ENCODE peak calls at places on chromosome 4, in four cellular contexts. One of them, this sample, is unnamed.

GRCh38 chr4:116055857-116056827 is 942.7 kb upstream of the NDST4 start:
- DNase-seq in stimulated activated CD4-positive, alpha-beta T cell treated with anti-CD3 and anti-CD28 coated beads, Interleukin-4, amount 100 ng/mL, for 48 hours: no peak
- DNase-seq in AG08395: no peak
- DNase-seq in lower lobe of right lung: no peak
- DNase-seq in this sample: no peak

GRCh38 chr4:25069014-25069413 is 38.3 kb upstream of the LGI2 start:
- DNase-seq in lower lobe of right lung: no peak
- DNase-seq in stimulated activated CD4-positive, alpha-beta T cell treated with anti-CD3 and anti-CD28 coated beads, Interleukin-4, amount 100 ng/mL, for 48 hours: no peak
- DNase-seq in AG08395: no peak
- DNase-seq in this sample: no peak

GRCh38 chr4:172007889-172008288 is 194.7 kb downstream of the GALNTL6 start:
- DNase-seq in AG08395: no peak
- DNase-seq in stimulated activated CD4-positive, alpha-beta T cell treated with anti-CD3 and anti-CD28 coated beads, Interleukin-4, amount 100 ng/mL, for 48 hours: no peak
- DNase-seq in lower lobe of right lung: no peak
- DNase-seq in this sample: no peak

GRCh38 chr4:174255790-174256189 is 27.7 kb downstream of the FBXO8 start:
- DNase-seq in stimulated activated CD4-positive, alpha-beta T cell treated with anti-CD3 and anti-CD28 coated beads, Interleukin-4, amount 100 ng/mL, for 48 hours: no peak
- DNase-seq in lower lobe of right lung: no peak
- DNase-seq in AG08395: no peak
- DNase-seq in this sample: no peak

GRCh38 chr4:160026720-160027119 is 923.8 kb downstream of the RAPGEF2 start:
- DNase-seq in lower lobe of right lung: no peak
- DNase-seq in stimulated activated CD4-positive, alpha-beta T cell treated with anti-CD3 and anti-CD28 coated beads, Interleukin-4, amount 100 ng/mL, for 48 hours: no peak
- DNase-seq in AG08395: no peak
- DNase-seq in this sample: no peak

GRCh38 chr4:151674804-151675290 is 86.0 kb downstream of the GATB start:
- DNase-seq in lower lobe of right lung: peak
- DNase-seq in stimulated activated CD4-positive, alpha-beta T cell treated with anti-CD3 and anti-CD28 coated beads, Interleukin-4, amount 100 ng/mL, for 48 hours: no peak
- DNase-seq in AG08395: peak
- DNase-seq in this sample: no peak

GRCh38 chr4:111630705-111631104 is 514.5 kb upstream of the FAM241A start:
- DNase-seq in AG08395: peak
- DNase-seq in stimulated activated CD4-positive, alpha-beta T cell treated with anti-CD3 and anti-CD28 coated beads, Interleukin-4, amount 100 ng/mL, for 48 hours: no peak
- DNase-seq in lower lobe of right lung: no peak
- DNase-seq in this sample: no peak

GRCh38 chr4:174874898-174875297 is 43.3 kb upstream of the ADAM29 start:
- DNase-seq in stimulated activated CD4-positive, alpha-beta T cell treated with anti-CD3 and anti-CD28 coated beads, Interleukin-4, amount 100 ng/mL, for 48 hours: no peak
- DNase-seq in lower lobe of right lung: no peak
- DNase-seq in AG08395: no peak
- DNase-seq in this sample: no peak

GRCh38 chr4:78753091-78753490 is 23.1 kb upstream of the BMP2K start:
- DNase-seq in AG08395: no peak
- DNase-seq in lower lobe of right lung: no peak
- DNase-seq in stimulated activated CD4-positive, alpha-beta T cell treated with anti-CD3 and anti-CD28 coated beads, Interleukin-4, amount 100 ng/mL, for 48 hours: no peak
- DNase-seq in this sample: no peak

GRCh38 chr4:146959692-146960091 is 14.0 kb upstream of the TTC29 start:
- DNase-seq in AG08395: no peak
- DNase-seq in stimulated activated CD4-positive, alpha-beta T cell treated with anti-CD3 and anti-CD28 coated beads, Interleukin-4, amount 100 ng/mL, for 48 hours: no peak
- DNase-seq in lower lobe of right lung: no peak
- DNase-seq in this sample: no peak

GRCh38 chr4:152165146-152165545 is 370.7 kb downstream of the FBXW7 start:
- DNase-seq in AG08395: no peak
- DNase-seq in stimulated activated CD4-positive, alpha-beta T cell treated with anti-CD3 and anti-CD28 coated beads, Interleukin-4, amount 100 ng/mL, for 48 hours: no peak
- DNase-seq in lower lobe of right lung: no peak
- DNase-seq in this sample: no peak

GRCh38 chr4:95929448-95930064 is 89.7 kb downstream of the PDHA2 start:
- DNase-seq in stimulated activated CD4-positive, alpha-beta T cell treated with anti-CD3 and anti-CD28 coated beads, Interleukin-4, amount 100 ng/mL, for 48 hours: no peak
- DNase-seq in AG08395: no peak
- DNase-seq in lower lobe of right lung: no peak
- DNase-seq in this sample: no peak

GRCh38 chr4:8540991-8541390 is 39.2 kb upstream of the GPR78 start:
- DNase-seq in stimulated activated CD4-positive, alpha-beta T cell treated with anti-CD3 and anti-CD28 coated beads, Interleukin-4, amount 100 ng/mL, for 48 hours: no peak
- DNase-seq in AG08395: no peak
- DNase-seq in lower lobe of right lung: no peak
- DNase-seq in this sample: no peak

GRCh38 chr4:185845966-185846365 is 34.0 kb upstream of the SORBS2 start:
- DNase-seq in stimulated activated CD4-positive, alpha-beta T cell treated with anti-CD3 and anti-CD28 coated beads, Interleukin-4, amount 100 ng/mL, for 48 hours: no peak
- DNase-seq in lower lobe of right lung: no peak
- DNase-seq in AG08395: no peak
- DNase-seq in this sample: no peak

GRCh38 chr4:32112891-32113290 is 1392.7 kb downstream of the PCDH7 start:
- DNase-seq in AG08395: no peak
- DNase-seq in lower lobe of right lung: no peak
- DNase-seq in stimulated activated CD4-positive, alpha-beta T cell treated with anti-CD3 and anti-CD28 coated beads, Interleukin-4, amount 100 ng/mL, for 48 hours: no peak
- DNase-seq in this sample: no peak

GRCh38 chr4:126627255-126627654 is 1005.5 kb upstream of the INTU start:
- DNase-seq in lower lobe of right lung: no peak
- DNase-seq in stimulated activated CD4-positive, alpha-beta T cell treated with anti-CD3 and anti-CD28 coated beads, Interleukin-4, amount 100 ng/mL, for 48 hours: no peak
- DNase-seq in AG08395: peak
- DNase-seq in this sample: no peak

GRCh38 chr4:109559625-109559982 is 442 bp upstream of the MCUB start:
- DNase-seq in lower lobe of right lung: peak
- DNase-seq in AG08395: peak
- DNase-seq in stimulated activated CD4-positive, alpha-beta T cell treated with anti-CD3 and anti-CD28 coated beads, Interleukin-4, amount 100 ng/mL, for 48 hours: peak
- DNase-seq in this sample: no peak

GRCh38 chr4:4320951-4321714 is 31.1 kb downstream of the ZBTB49 start:
- DNase-seq in lower lobe of right lung: no peak
- DNase-seq in stimulated activated CD4-positive, alpha-beta T cell treated with anti-CD3 and anti-CD28 coated beads, Interleukin-4, amount 100 ng/mL, for 48 hours: no peak
- DNase-seq in AG08395: no peak
- DNase-seq in this sample: no peak

GRCh38 chr4:4507923-4508322 is 33.9 kb downstream of the STX18 start:
- DNase-seq in stimulated activated CD4-positive, alpha-beta T cell treated with anti-CD3 and anti-CD28 coated beads, Interleukin-4, amount 100 ng/mL, for 48 hours: no peak
- DNase-seq in lower lobe of right lung: no peak
- DNase-seq in AG08395: no peak
- DNase-seq in this sample: no peak

GRCh38 chr4:82713856-82714255 is 84.7 kb downstream of the SCD5 start:
- DNase-seq in lower lobe of right lung: no peak
- DNase-seq in stimulated activated CD4-positive, alpha-beta T cell treated with anti-CD3 and anti-CD28 coated beads, Interleukin-4, amount 100 ng/mL, for 48 hours: no peak
- DNase-seq in AG08395: no peak
- DNase-seq in this sample: no peak

GRCh38 chr4:152258804-152259708 is 276.8 kb downstream of the FBXW7 start:
- DNase-seq in AG08395: peak
- DNase-seq in lower lobe of right lung: no peak
- DNase-seq in stimulated activated CD4-positive, alpha-beta T cell treated with anti-CD3 and anti-CD28 coated beads, Interleukin-4, amount 100 ng/mL, for 48 hours: no peak
- DNase-seq in this sample: no peak

GRCh38 chr4:5220028-5220427 is 168.7 kb downstream of the STK32B start:
- DNase-seq in AG08395: no peak
- DNase-seq in stimulated activated CD4-positive, alpha-beta T cell treated with anti-CD3 and anti-CD28 coated beads, Interleukin-4, amount 100 ng/mL, for 48 hours: no peak
- DNase-seq in lower lobe of right lung: no peak
- DNase-seq in this sample: no peak

GRCh38 chr4:174794706-174795105 is 34.3 kb downstream of the GLRA3 start:
- DNase-seq in AG08395: no peak
- DNase-seq in stimulated activated CD4-positive, alpha-beta T cell treated with anti-CD3 and anti-CD28 coated beads, Interleukin-4, amount 100 ng/mL, for 48 hours: no peak
- DNase-seq in lower lobe of right lung: no peak
- DNase-seq in this sample: no peak

GRCh38 chr4:121308828-121309227 is 72.0 kb downstream of the QRFPR start:
- DNase-seq in AG08395: no peak
- DNase-seq in lower lobe of right lung: no peak
- DNase-seq in stimulated activated CD4-positive, alpha-beta T cell treated with anti-CD3 and anti-CD28 coated beads, Interleukin-4, amount 100 ng/mL, for 48 hours: no peak
- DNase-seq in this sample: no peak

GRCh38 chr4:171727185-171727584 is 86.0 kb upstream of the GALNTL6 start:
- DNase-seq in AG08395: no peak
- DNase-seq in stimulated activated CD4-positive, alpha-beta T cell treated with anti-CD3 and anti-CD28 coated beads, Interleukin-4, amount 100 ng/mL, for 48 hours: no peak
- DNase-seq in lower lobe of right lung: no peak
- DNase-seq in this sample: no peak

GRCh38 chr4:95540227-95540626 is 8.5 kb downstream of the UNC5C start:
- DNase-seq in stimulated activated CD4-positive, alpha-beta T cell treated with anti-CD3 and anti-CD28 coated beads, Interleukin-4, amount 100 ng/mL, for 48 hours: no peak
- DNase-seq in AG08395: no peak
- DNase-seq in lower lobe of right lung: no peak
- DNase-seq in this sample: no peak

GRCh38 chr4:8471211-8471875 is 30.8 kb downstream of the TRMT44 start:
- DNase-seq in lower lobe of right lung: no peak
- DNase-seq in AG08395: no peak
- DNase-seq in stimulated activated CD4-positive, alpha-beta T cell treated with anti-CD3 and anti-CD28 coated beads, Interleukin-4, amount 100 ng/mL, for 48 hours: no peak
- DNase-seq in this sample: no peak

GRCh38 chr4:168059251-168059650 is 33.1 kb upstream of the ANXA10 start:
- DNase-seq in AG08395: no peak
- DNase-seq in stimulated activated CD4-positive, alpha-beta T cell treated with anti-CD3 and anti-CD28 coated beads, Interleukin-4, amount 100 ng/mL, for 48 hours: no peak
- DNase-seq in lower lobe of right lung: no peak
- DNase-seq in this sample: no peak

GRCh38 chr4:26431461-26432165 is 58.7 kb downstream of the CCKAR start:
- DNase-seq in lower lobe of right lung: no peak
- DNase-seq in AG08395: no peak
- DNase-seq in stimulated activated CD4-positive, alpha-beta T cell treated with anti-CD3 and anti-CD28 coated beads, Interleukin-4, amount 100 ng/mL, for 48 hours: no peak
- DNase-seq in this sample: no peak

GRCh38 chr4:24551492-24552330 is 32.6 kb downstream of the DHX15 start:
- DNase-seq in stimulated activated CD4-positive, alpha-beta T cell treated with anti-CD3 and anti-CD28 coated beads, Interleukin-4, amount 100 ng/mL, for 48 hours: no peak
- DNase-seq in AG08395: no peak
- DNase-seq in lower lobe of right lung: no peak
- DNase-seq in this sample: peak

GRCh38 chr4:61572160-61572559 is 372.0 kb downstream of the ADGRL3 start:
- DNase-seq in stimulated activated CD4-positive, alpha-beta T cell treated with anti-CD3 and anti-CD28 coated beads, Interleukin-4, amount 100 ng/mL, for 48 hours: no peak
- DNase-seq in lower lobe of right lung: no peak
- DNase-seq in AG08395: no peak
- DNase-seq in this sample: no peak

GRCh38 chr4:81538712-81539432 is 67.2 kb upstream of the RASGEF1B start:
- DNase-seq in AG08395: no peak
- DNase-seq in lower lobe of right lung: no peak
- DNase-seq in stimulated activated CD4-positive, alpha-beta T cell treated with anti-CD3 and anti-CD28 coated beads, Interleukin-4, amount 100 ng/mL, for 48 hours: no peak
- DNase-seq in this sample: no peak

GRCh38 chr4:7960790-7961655 is 21.4 kb upstream of the AFAP1 start:
- DNase-seq in lower lobe of right lung: no peak
- DNase-seq in stimulated activated CD4-positive, alpha-beta T cell treated with anti-CD3 and anti-CD28 coated beads, Interleukin-4, amount 100 ng/mL, for 48 hours: peak
- DNase-seq in AG08395: peak
- DNase-seq in this sample: no peak

GRCh38 chr4:95640337-95640736 is 91.6 kb upstream of the UNC5C start:
- DNase-seq in lower lobe of right lung: no peak
- DNase-seq in stimulated activated CD4-positive, alpha-beta T cell treated with anti-CD3 and anti-CD28 coated beads, Interleukin-4, amount 100 ng/mL, for 48 hours: no peak
- DNase-seq in AG08395: no peak
- DNase-seq in this sample: no peak